ENCODE peak calls at places on chromosomes 3 and 15, in five cellular contexts. T is stimulated activated CD4-positive, alpha-beta T cell treated with anti-CD3 and anti-CD28 coated beads, Interleukin-12 subunit alpha, Interleukin-12 subunit beta, amount 100 ng/mL, for 48 hours; E is amniotic epithelial cell; Z is COR-L47; K is SHP77 treated with DMSO at 0.1 percent for 48 hours. S is an unnamed sample.

GRCh38 chr3:29693863-29694262 is 413.0 kb downstream of the RBMS3 start:
- DNase-seq in E (peak), K (no peak), Z (no peak), T (no peak), S (no peak)

GRCh38 chr3:133927543-133928066 is 31.9 kb upstream of the RAB6B start:
- DNase-seq in K (no peak), T (peak), E (no peak), Z (peak), S (peak)

GRCh38 chr3:177574232-177574856 is 377.1 kb upstream of the TBL1XR1 start:
- DNase-seq in E (peak), T (no peak), K (peak), Z (no peak), S (peak)

GRCh38 chr3:118932822-118933558 is 101.7 kb downstream of the IGSF11 start:
- DNase-seq in E (no peak), Z (no peak), T (no peak), K (no peak), S (no peak)

GRCh38 chr3:141384157-141384556 is 15.9 kb downstream of the ZBTB38 start:
- DNase-seq in E (peak), T (no peak), K (peak), Z (peak), S (peak)

GRCh38 chr15:35693286-35693685 is 147.3 kb upstream of the DPH6 start:
- DNase-seq in K (no peak), E (peak), Z (no peak), T (no peak), S (no peak)

GRCh38 chr3:24496529-24497482 is 2.2 kb upstream of the THRB start:
- DNase-seq in E (peak), Z (no peak), K (no peak), T (no peak), S (no peak)

GRCh38 chr3:43766672-43767465 is 76.1 kb downstream of the ABHD5 start:
- DNase-seq in E (no peak), T (no peak), Z (no peak), K (no peak), S (no peak)

GRCh38 chr3:184354121-184354728 is 7.2 kb downstream of the CLCN2 start:
- DNase-seq in K (no peak), Z (peak), E (no peak), T (peak), S (no peak)

GRCh38 chr3:102736288-102736960 is 301.6 kb downstream of the ZPLD1 start:
- DNase-seq in E (no peak), Z (no peak), K (no peak), T (no peak), S (no peak)

GRCh38 chr15:22891426-22892210 is 53.2 kb downstream of the NIPA2 start:
- DNase-seq in T (no peak), Z (no peak), K (no peak), E (no peak), S (no peak)

GRCh38 chr3:153232737-153233330 is 70.8 kb downstream of the RAP2B start:
- DNase-seq in Z (no peak), T (no peak), K (no peak), E (peak), S (no peak)

GRCh38 chr3:188821998-188822397 is 349.8 kb upstream of the TPRG1 start:
- DNase-seq in Z (no peak), K (no peak), T (no peak), E (no peak), S (no peak)

GRCh38 chr3:189806171-189806951 is 175.2 kb downstream of the TP63 start:
- DNase-seq in E (no peak), K (no peak), Z (no peak), T (no peak), S (no peak)

GRCh38 chr3:57794951-57795350 is 38.8 kb downstream of the SLMAP start:
- DNase-seq in K (no peak), Z (no peak), T (no peak), E (no peak), S (no peak)

GRCh38 chr3:44476181-44476599 is 1.3 kb downstream of the ZNF445 start:
- DNase-seq in E (peak), Z (no peak), K (no peak), T (no peak), S (peak)

GRCh38 chr15:68583321-68583720 is 4.5 kb downstream of the CORO2B start:
- DNase-seq in E (no peak), K (no peak), Z (no peak), T (no peak), S (no peak)

GRCh38 chr15:73026496-73027054 is 25.7 kb upstream of the NEO1 start:
- DNase-seq in Z (no peak), T (no peak), K (no peak), E (no peak), S (no peak)

GRCh38 chr3:86990171-86990733 is 697 bp downstream of the VGLL3 start:
- DNase-seq in E (no peak), K (no peak), Z (no peak), T (no peak), S (no peak)

GRCh38 chr15:65195542-65196026 is 10.4 kb upstream of the CLPX start:
- DNase-seq in T (no peak), K (no peak), Z (no peak), E (no peak), S (no peak)

GRCh38 chr3:165532851-165533250 is 304.4 kb downstream of the BCHE start:
- DNase-seq in T (no peak), Z (peak), K (no peak), E (no peak), S (no peak)